ENCODE peak calls at places on chromosomes 7 and 10, in eight cellular contexts. J is DND-41; G is aorta; K is heart right ventricle; N is CD8-positive, alpha-beta memory T cell; Z is IMR-90; O is cardiac muscle cell; U is GM23248. I is an unnamed sample.
A peak's percentile ranks its signal among the peaks of the same experiment; 100 is the strongest.

GRCh38 chr10:132152896-132153580 is 33.7 kb upstream of the DPYSL4 start:
- DNase-seq in J (no peak), G (peak; percentile 17), K (no peak), N (no peak), Z (no peak), O (no peak), U (no peak), I (no peak)

GRCh38 chr7:97565665-97566064 is 166.2 kb upstream of the TAC1 start:
- DNase-seq in J (no peak), G (no peak), K (no peak), N (no peak), Z (no peak), O (no peak), U (no peak), I (no peak)

GRCh38 chr7:139807009-139807408 is 22.1 kb upstream of the TBXAS1 start:
- DNase-seq in J (no peak), G (no peak), K (no peak), N (no peak), Z (no peak), O (no peak), U (no peak), I (no peak)

GRCh38 chr7:37853468-37853867 is 5.1 kb downstream of the NME8 start:
- DNase-seq in J (no peak), G (no peak), K (no peak), N (no peak), Z (no peak), O (peak; percentile 49), U (peak; percentile 6), I (no peak)

GRCh38 chr10:104735469-104735868 is 94.4 kb downstream of the SORCS3 start:
- DNase-seq in J (no peak), G (no peak), K (no peak), N (no peak), Z (no peak), O (peak; percentile 34), U (no peak), I (no peak)

GRCh38 chr10:14330390-14331071 is at the start of gene FRMD4A:
- DNase-seq in J (no peak), G (no peak), K (no peak), N (no peak), Z (no peak), O (peak; percentile 5), U (no peak), I (no peak)

GRCh38 chr10:100282907-100283306 is 3.6 kb downstream of the BLOC1S2 start:
- DNase-seq in J (no peak), G (no peak), K (no peak), N (no peak), Z (no peak), O (no peak), U (no peak), I (no peak)

GRCh38 chr10:48496831-48497792 is 107.8 kb downstream of the ARHGAP22 start:
- DNase-seq in J (no peak), G (no peak), K (no peak), N (no peak), Z (peak; percentile 78), O (no peak), U (peak; percentile 90), I (no peak)

GRCh38 chr7:81053623-81054022 is 134.8 kb upstream of the SEMA3C start:
- DNase-seq in J (no peak), G (no peak), K (no peak), N (no peak), Z (peak; percentile 69), O (no peak), U (no peak), I (no peak)

GRCh38 chr10:105952153-105952552 is 1212.4 kb downstream of the SORCS1 start:
- DNase-seq in J (no peak), G (no peak), K (no peak), N (no peak), Z (peak; percentile 27), O (peak; percentile 77), U (peak; percentile 41), I (no peak)

GRCh38 chr10:33227489-33227888 is 107.0 kb downstream of the NRP1 start:
- DNase-seq in J (no peak), G (no peak), K (no peak), N (no peak), Z (no peak), O (no peak), U (peak; percentile 51), I (no peak)

GRCh38 chr7:119936876-119937275 is 336.1 kb upstream of the KCND2 start:
- DNase-seq in J (no peak), G (no peak), K (no peak), N (no peak), Z (no peak), O (no peak), U (peak; percentile 43), I (no peak)

GRCh38 chr10:48927198-48927597 is 12.4 kb downstream of the LRRC18 start:
- DNase-seq in J (no peak), G (no peak), K (peak; percentile 31), N (no peak), Z (no peak), O (no peak), U (no peak), I (no peak)

GRCh38 chr10:52951819-52952218 is 179.2 kb upstream of the MBL2 start:
- DNase-seq in J (no peak), G (peak; percentile 59), K (peak; percentile 45), N (no peak), Z (peak; percentile 57), O (peak; percentile 56), U (peak; percentile 42), I (no peak)

GRCh38 chr7:70700055-70700934 is 431.6 kb upstream of the GALNT17 start:
- DNase-seq in J (peak; percentile 51), G (no peak), K (no peak), N (no peak), Z (no peak), O (no peak), U (no peak), I (no peak)
- H3K4me3 ChIP-seq in J (no peak overlapping the region), G (no peak overlapping the region), K (no peak overlapping the region), N (no peak overlapping the region), Z (no peak overlapping the region), O (no peak overlapping the region), U (no peak overlapping the region), I (no peak overlapping the region)

GRCh38 chr10:72011468-72011867 is 47.3 kb downstream of the CHST3 start:
- DNase-seq in J (no peak), G (no peak), K (no peak), N (no peak), Z (no peak), O (no peak), U (no peak), I (no peak)

GRCh38 chr10:72010234-72010992 is 46.2 kb downstream of the CHST3 start:
- DNase-seq in J (no peak), G (no peak), K (no peak), N (no peak), Z (no peak), O (no peak), U (peak; percentile 31), I (no peak)

GRCh38 chr10:72009430-72010081 is 45.4 kb downstream of the CHST3 start:
- DNase-seq in J (no peak), G (peak; percentile 97), K (peak; percentile 90), N (no peak), Z (peak; percentile 94), O (peak; percentile 29), U (peak; percentile 96), I (peak; percentile 96)

GRCh38 chr10:72011976-72012512 is 47.8 kb downstream of the CHST3 start:
- DNase-seq in J (no peak), G (no peak), K (no peak), N (no peak), Z (no peak), O (no peak), U (no peak), I (no peak)

GRCh38 chr10:72011016-72011415 is 46.8 kb downstream of the CHST3 start:
- DNase-seq in J (no peak), G (no peak), K (no peak), N (no peak), Z (no peak), O (no peak), U (no peak), I (no peak)
- H3K27ac ChIP-seq in J (no peak overlapping the region), G (peak overlapping the region; percentile 7), K (no peak overlapping the region), N (no peak overlapping the region), Z (no peak overlapping the region), O (no peak overlapping the region), U (no peak overlapping the region), I (peak overlapping the region; percentile 85)

GRCh38 chr10:62813981-62814380 is 2.2 kb downstream of the EGR2 start:
- DNase-seq in J (no peak), G (no peak), K (no peak), N (no peak), Z (no peak), O (no peak), U (no peak), I (no peak)
- H3K4me3 ChIP-seq in J (no peak overlapping the region), G (no peak overlapping the region), K (peak overlapping the region; percentile 73), N (no peak overlapping the region), Z (no peak overlapping the region), O (no peak overlapping the region), U (no peak overlapping the region), I (no peak overlapping the region)

DNA sequence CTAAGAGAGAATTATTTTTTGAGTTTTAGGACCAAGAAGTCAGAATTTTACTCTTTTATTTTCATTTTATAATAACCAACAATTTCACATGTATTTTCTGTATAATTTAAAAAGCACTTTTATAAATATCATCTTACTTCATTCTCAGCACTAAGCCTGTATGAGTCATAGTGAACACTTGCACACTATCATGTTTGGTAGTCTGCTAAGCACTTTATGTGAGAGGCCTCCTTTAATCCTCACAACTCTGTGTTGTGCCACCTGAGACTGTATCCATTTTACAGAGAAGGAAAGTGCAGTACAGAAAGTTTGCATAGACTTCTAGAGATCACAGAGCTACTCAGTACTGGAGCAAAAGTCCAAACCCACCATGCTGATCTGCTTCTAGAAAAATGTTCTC is 939.6 kb downstream of the NRG3 start:
- DNase-seq in J (no peak), G (no peak), K (no peak), N (no peak), Z (no peak), O (no peak), U (peak; percentile 6), I (no peak)
- H3K27ac ChIP-seq in J (no peak overlapping the region), G (no peak overlapping the region), K (no peak overlapping the region), N (no peak overlapping the region), Z (no peak overlapping the region), O (no peak overlapping the region), U (no peak overlapping the region), I (no peak overlapping the region)